ENCODE peak calls at places on chromosomes 5 and 9, in four cellular contexts. C, F, N and D are unnamed samples.

GRCh38 chr9:37592108-37592951 is at the start of gene TOMM5:
- DNase-seq in C (peak), F (peak), N (peak), D (peak)

GRCh38 chr9:7008411-7008810 is 250.6 kb downstream of the KDM4C start:
- DNase-seq in C (no peak), F (no peak), N (no peak), D (no peak)

GRCh38 chr9:36742264-36742663 is 169.6 kb downstream of the MELK start:
- DNase-seq in C (no peak), F (no peak), N (no peak), D (no peak)

GRCh38 chr5:1447772-1448361 is 2.6 kb upstream of the SLC6A3 start:
- DNase-seq in C (no peak), F (no peak), N (no peak), D (no peak)

GRCh38 chr9:112032733-112033132 is 136.1 kb downstream of the UGCG start:
- DNase-seq in C (no peak), F (no peak), N (peak), D (no peak)

GRCh38 chr5:181222630-181223040 is 446 bp upstream of the TRIM41 start:
- DNase-seq in C (no peak), F (no peak), N (peak), D (no peak)

GRCh38 chr5:73987915-73988314 is 361.9 kb downstream of the ARHGEF28 start:
- DNase-seq in C (no peak), F (no peak), N (no peak), D (no peak)

GRCh38 chr5:153753645-153754432 is 263.4 kb downstream of the GRIA1 start:
- DNase-seq in C (no peak), F (no peak), N (peak), D (no peak)

GRCh38 chr9:90835206-90835605 is 33.6 kb downstream of the SYK start:
- DNase-seq in C (no peak), F (no peak), N (no peak), D (peak)

GRCh38 chr5:143168877-143169810 is 234.3 kb downstream of the NR3C1 start:
- DNase-seq in C (no peak), F (no peak), N (no peak), D (no peak)

GRCh38 chr5:132526974-132527564 is 16.3 kb downstream of the IL5 start:
- DNase-seq in C (no peak), F (no peak), N (peak), D (no peak)

GRCh38 chr9:27329292-27329691 is 32.3 kb upstream of the EQTN start:
- DNase-seq in C (no peak), F (no peak), N (no peak), D (no peak)

GRCh38 chr9:134333234-134333873 is 7.1 kb downstream of the RXRA start:
- DNase-seq in C (no peak), F (peak), N (peak), D (no peak)